ENCODE peak calls at places on chromosomes 13 and 19, in four cellular contexts. P, Y, I and H are unnamed samples.

GRCh38 chr13:34748078-34748477 is 194.0 kb upstream of the NBEA start:
- DNase-seq in P (no peak), Y (peak; percentile 79), I (no peak), H (no peak)

GRCh38 chr19:11612816-11613511 is 15.7 kb downstream of the ZNF627 start:
- DNase-seq in P (no peak), Y (no peak), I (no peak), H (no peak)

GRCh38 chr13:43232144-43232840 is 208.9 kb downstream of the DNAJC15 start:
- DNase-seq in P (no peak), Y (peak; percentile 34), I (no peak), H (peak; percentile 30)

GRCh38 chr19:17332677-17333581 is 1.7 kb downstream of the ANO8 start:
- DNase-seq in P (no peak), Y (peak; percentile 48), I (no peak), H (no peak)

GRCh38 chr19:34960940-34961679 is 2.9 kb downstream of the ZNF792 start:
- DNase-seq in P (no peak), Y (no peak), I (no peak), H (no peak)

GRCh38 chr13:101925731-101926130 is 473.3 kb downstream of the ITGBL1 start:
- DNase-seq in P (no peak), Y (no peak), I (no peak), H (no peak)

GRCh38 chr19:4972509-4973230 is 3.8 kb downstream of the KDM4B start:
- DNase-seq in P (no peak), Y (peak; percentile 69), I (no peak), H (no peak)

GRCh38 chr19:50975766-50976165 is 6.4 kb upstream of the KLK6 start:
- DNase-seq in P (no peak), Y (no peak), I (no peak), H (no peak)

GRCh38 chr19:6740589-6741348 is 1.3 kb downstream of the TRIP10 start:
- DNase-seq in P (no peak), Y (peak; percentile 23), I (peak; percentile 70), H (peak; percentile 45)

GRCh38 chr19:10550336-10550735 is 6.6 kb downstream of the ATG4D start:
- DNase-seq in P (no peak), Y (no peak), I (no peak), H (no peak)

GRCh38 chr13:49210114-49210513 is 10.0 kb upstream of the MLNR start:
- DNase-seq in P (no peak), Y (no peak), I (no peak), H (no peak)

GRCh38 chr13:24147570-24147963 is 13.0 kb upstream of the SPATA13 start:
- DNase-seq in P (no peak), Y (no peak), I (no peak), H (no peak)

GRCh38 chr19:37855098-37855497 is 51.3 kb downstream of the WDR87 start:
- DNase-seq in P (no peak), Y (peak; percentile 8), I (peak; percentile 43), H (no peak)

GRCh38 chr19:579111-579841 is 6.9 kb downstream of the BSG start:
- DNase-seq in P (no peak), Y (no peak), I (no peak), H (no peak)

GRCh38 chr13:102983496-102983895 is 82.7 kb downstream of the SLC10A2 start:
- DNase-seq in P (no peak), Y (peak; percentile 12), I (no peak), H (no peak)

GRCh38 chr13:40480012-40480914 is 186.2 kb downstream of the FOXO1 start:
- DNase-seq in P (no peak), Y (no peak), I (no peak), H (no peak)

GRCh38 chr19:38191747-38192146 is 32.3 kb downstream of the DPF1 start:
- DNase-seq in P (no peak), Y (no peak), I (no peak), H (no peak)

GRCh38 chr19:8571006-8571411 is 6.2 kb downstream of the MYO1F start:
- DNase-seq in P (no peak), Y (peak; percentile 66), I (no peak), H (peak; percentile 47)

GRCh38 chr13:46473806-46474205 is 79.2 kb upstream of the LRCH1 start:
- DNase-seq in P (no peak), Y (no peak), I (no peak), H (no peak)

GRCh38 chr13:26660761-26661160 is 99.8 kb downstream of the GPR12 start:
- DNase-seq in P (no peak), Y (no peak), I (no peak), H (no peak)

GRCh38 chr19:58317481-58318072 is 9.2 kb upstream of the ZSCAN22 start:
- DNase-seq in P (no peak), Y (peak; percentile 29), I (peak; percentile 6), H (no peak)

GRCh38 chr19:28406237-28406596 is 806.7 kb downstream of the UQCRFS1 start:
- DNase-seq in P (no peak), Y (no peak), I (no peak), H (no peak)

GRCh38 chr13:21147827-21148226 is 28.5 kb downstream of the SKA3 start:
- DNase-seq in P (no peak), Y (no peak), I (no peak), H (no peak)

GRCh38 chr13:83153833-83154232 is 728.4 kb downstream of the SLITRK1 start:
- DNase-seq in P (no peak), Y (no peak), I (no peak), H (no peak)

GRCh38 chr13:63351533-63351932 is 1935.9 kb upstream of the PCDH20 start:
- DNase-seq in P (no peak), Y (no peak), I (no peak), H (no peak)

GRCh38 chr19:2703077-2703437 is 563 bp upstream of the GNG7 start:
- DNase-seq in P (no peak), Y (no peak), I (no peak), H (no peak)

GRCh38 chr19:2702170-2703076 is at the start of gene GNG7:
- DNase-seq in P (no peak), Y (peak; percentile 75), I (peak; percentile 94), H (peak; percentile 97)

GRCh38 chr19:2700660-2701360 is 1.7 kb downstream of the GNG7 start:
- DNase-seq in P (no peak), Y (no peak), I (no peak), H (no peak)

GRCh38 chr19:2699413-2700142 is 2.9 kb downstream of the GNG7 start:
- DNase-seq in P (no peak), Y (no peak), I (no peak), H (no peak)

DNA sequence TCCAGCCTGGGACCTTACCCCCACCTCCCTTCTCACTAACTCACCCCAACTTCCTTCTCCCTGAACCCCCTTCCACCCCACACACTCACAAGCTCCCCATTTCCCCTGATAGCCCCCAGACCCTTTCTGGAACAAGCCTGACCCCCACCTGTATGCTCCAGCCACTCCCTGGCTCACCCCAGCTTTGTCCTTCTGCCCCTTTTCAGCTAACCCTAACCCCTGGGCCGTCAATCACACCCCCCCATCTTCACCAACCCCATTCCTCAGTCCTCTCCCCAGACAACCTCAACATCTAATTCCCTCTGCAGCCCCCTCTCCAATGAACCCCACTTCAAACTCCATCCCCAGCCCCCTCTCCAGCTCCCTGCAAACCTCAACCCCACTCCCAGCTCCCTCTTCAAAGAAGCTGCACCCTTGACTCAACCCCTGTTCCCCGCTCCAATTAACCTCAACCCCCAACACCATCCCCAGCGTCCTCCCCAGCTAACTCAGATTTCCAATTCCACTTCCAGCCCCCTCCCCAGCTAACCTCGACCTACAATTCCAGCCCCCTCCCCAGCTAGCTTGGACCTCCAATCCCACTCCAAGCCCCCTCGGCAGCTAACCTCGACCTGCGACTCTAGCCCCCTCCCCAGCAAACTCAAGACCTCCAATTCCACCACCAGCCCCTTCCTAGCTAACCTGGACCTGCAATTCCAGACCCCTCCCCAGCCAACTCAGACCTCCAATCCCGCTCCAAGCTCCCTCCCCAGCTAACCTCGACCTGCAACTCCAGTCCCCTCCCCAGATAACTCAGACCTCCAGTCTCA is 929 bp downstream of the GNG7 start:
- DNase-seq in P (no peak), Y (no peak), I (no peak), H (no peak)
- H3K4me3 ChIP-seq in P (no peak overlapping the region), Y (no peak overlapping the region), I (peak overlapping the region; percentile 56), H (peak overlapping the region; percentile 83)

GRCh38 chr19:45616709-45617027 is 14.7 kb upstream of the GPR4 start:
- DNase-seq in P (no peak), Y (no peak), I (no peak), H (no peak)

GRCh38 chr19:45621976-45622503 is 17.2 kb downstream of the EML2 start:
- DNase-seq in P (no peak), Y (no peak), I (no peak), H (no peak)

GRCh38 chr19:45613926-45614725 is 12.1 kb upstream of the GPR4 start:
- DNase-seq in P (no peak), Y (peak; percentile 88), I (peak; percentile 57), H (peak; percentile 31)

GRCh38 chr19:45621389-45621788 is 17.8 kb downstream of the EML2 start:
- DNase-seq in P (no peak), Y (no peak), I (no peak), H (no peak)

GRCh38 chr19:45615795-45616708 is 14.0 kb upstream of the GPR4 start:
- DNase-seq in P (no peak), Y (peak; percentile 66), I (peak; percentile 92), H (peak; percentile 88)
- H3K4me3 ChIP-seq in P (no peak overlapping the region), Y (no peak overlapping the region), I (no peak overlapping the region), H (no peak overlapping the region)

DNA sequence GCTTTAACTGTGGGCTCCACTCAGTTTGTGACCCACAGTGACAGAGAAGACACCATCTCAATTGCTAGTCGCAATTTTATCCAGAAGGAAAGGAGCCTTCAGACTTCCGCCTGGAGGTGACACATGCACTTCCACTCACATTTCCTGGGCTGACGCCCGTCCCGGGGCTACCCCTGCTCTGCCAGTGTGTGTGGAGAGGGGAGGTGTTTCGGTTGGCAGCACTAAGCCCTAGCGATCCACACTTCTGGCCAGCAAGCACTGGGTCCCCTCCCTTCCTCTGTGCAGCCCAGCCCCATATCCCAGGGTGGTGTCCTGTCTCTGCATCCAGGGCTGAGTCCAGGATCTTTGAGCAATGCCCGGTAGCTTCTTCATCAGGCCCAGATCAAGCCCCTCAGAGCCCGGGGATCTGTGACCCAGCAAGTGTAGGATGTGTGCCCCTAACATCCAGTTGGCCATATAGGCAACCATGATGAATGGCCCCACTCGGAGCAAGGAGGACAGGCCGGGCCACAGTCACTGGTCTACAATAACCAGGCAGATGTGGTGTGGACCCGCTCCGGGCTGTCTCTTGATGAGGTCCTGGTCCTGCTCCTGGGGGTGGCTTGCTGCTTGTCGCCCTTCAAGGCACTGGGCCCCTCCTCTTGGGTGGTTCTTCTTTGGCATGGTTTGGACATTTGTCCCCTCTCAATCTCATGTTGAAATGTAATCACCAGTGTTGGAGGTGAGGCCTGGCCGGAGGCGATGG is 141.9 kb upstream of the SPACA7 start:
- DNase-seq in P (no peak), Y (no peak), I (no peak), H (no peak)
- H3K4me3 ChIP-seq in P (no peak overlapping the region), Y (no peak overlapping the region), I (no peak overlapping the region), H (no peak overlapping the region)

DNA sequence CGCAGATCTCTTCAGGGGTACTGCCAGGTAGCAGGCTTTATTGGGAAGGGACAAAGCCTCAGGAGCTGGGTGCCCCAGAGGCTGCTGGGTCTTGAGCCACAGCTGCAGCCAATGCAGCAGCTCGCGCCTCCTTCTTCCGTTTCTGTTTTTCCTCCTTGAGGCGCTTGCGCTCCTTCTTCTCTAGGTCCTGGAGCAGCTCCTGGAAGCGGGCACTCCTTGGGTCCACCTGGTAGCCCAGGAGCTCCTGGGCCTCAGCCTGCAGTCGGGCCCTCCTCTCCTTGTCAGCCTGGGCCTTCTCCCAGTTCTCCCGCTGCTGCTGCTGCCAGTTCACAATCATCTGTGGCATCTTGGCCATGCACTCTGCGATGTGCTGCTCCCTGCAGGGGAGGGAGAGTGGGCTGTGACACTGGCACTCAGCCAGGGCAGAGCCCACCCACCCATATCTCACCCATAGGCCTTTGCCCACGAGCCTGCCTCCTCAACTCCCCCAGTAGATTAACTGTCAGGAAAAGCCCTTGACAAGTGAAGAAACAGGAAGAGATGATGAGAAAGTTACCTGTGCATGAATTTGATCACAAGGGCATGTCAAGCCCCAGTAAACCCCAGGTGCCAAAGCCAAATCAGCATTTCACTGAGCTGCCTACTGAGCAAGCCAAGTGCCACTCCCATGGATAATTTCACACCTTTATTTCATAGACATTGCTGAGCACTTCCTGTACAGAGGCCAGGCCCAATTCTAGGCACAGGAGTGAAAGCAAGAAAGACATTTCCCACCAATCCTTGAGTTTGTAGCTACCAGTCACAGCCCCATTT is 2.7 kb downstream of the GADD45GIP1 start:
- DNase-seq in P (no peak), Y (no peak), I (no peak), H (no peak)
- H3K4me3 ChIP-seq in P (no peak overlapping the region), Y (no peak overlapping the region), I (no peak overlapping the region), H (no peak overlapping the region)